ENCODE peak calls at places on chromosome 7, in four cellular contexts. One of them, this sample, is unnamed.

GRCh38 chr7:101913247-101913721 is 95.9 kb downstream of the CUX1 start:
- DNase-seq in caudate nucleus: no peak
- DNase-seq in brain microvascular endothelial cell: no peak
- DNase-seq in OCI-LY7: no peak
- DNase-seq in this sample: no peak

GRCh38 chr7:136857573-136857972 is 10.9 kb upstream of the CHRM2 start:
- DNase-seq in caudate nucleus: no peak
- DNase-seq in OCI-LY7: no peak
- DNase-seq in brain microvascular endothelial cell: peak; percentile 31
- DNase-seq in this sample: no peak

GRCh38 chr7:44724276-44724675 is 24.4 kb upstream of the ZMIZ2 start:
- DNase-seq in brain microvascular endothelial cell: no peak
- DNase-seq in caudate nucleus: no peak
- DNase-seq in OCI-LY7: no peak
- DNase-seq in this sample: no peak

GRCh38 chr7:56092789-56093531 is at the start of gene PHKG1:
- DNase-seq in brain microvascular endothelial cell: peak; percentile 74
- DNase-seq in caudate nucleus: peak; percentile 74
- DNase-seq in OCI-LY7: no peak
- DNase-seq in this sample: peak; percentile 13

GRCh38 chr7:80131675-80132435 is 2.8 kb upstream of the GNAI1 start:
- DNase-seq in brain microvascular endothelial cell: no peak
- DNase-seq in caudate nucleus: no peak
- DNase-seq in OCI-LY7: no peak
- DNase-seq in this sample: no peak

GRCh38 chr7:113392421-113392820 is 274.1 kb upstream of the SMIM30 start:
- DNase-seq in caudate nucleus: no peak
- DNase-seq in OCI-LY7: no peak
- DNase-seq in brain microvascular endothelial cell: no peak
- DNase-seq in this sample: no peak

GRCh38 chr7:117610390-117610789 is 130.6 kb downstream of the CFTR start:
- DNase-seq in caudate nucleus: no peak
- DNase-seq in brain microvascular endothelial cell: no peak
- DNase-seq in OCI-LY7: no peak
- DNase-seq in this sample: no peak

GRCh38 chr7:98911936-98912335 is 33.6 kb downstream of the TRRAP start:
- DNase-seq in brain microvascular endothelial cell: no peak
- DNase-seq in OCI-LY7: no peak
- DNase-seq in caudate nucleus: no peak
- DNase-seq in this sample: no peak

GRCh38 chr7:93053209-93053945 is 64.4 kb downstream of the SAMD9 start:
- DNase-seq in OCI-LY7: no peak
- DNase-seq in brain microvascular endothelial cell: no peak
- DNase-seq in caudate nucleus: no peak
- DNase-seq in this sample: no peak

GRCh38 chr7:66634816-66635215 is 6.1 kb downstream of the KCTD7 start:
- DNase-seq in brain microvascular endothelial cell: no peak
- DNase-seq in caudate nucleus: no peak
- DNase-seq in OCI-LY7: peak; percentile 90
- DNase-seq in this sample: no peak

GRCh38 chr7:50939026-50939425 is 156.3 kb upstream of the GRB10 start:
- DNase-seq in caudate nucleus: no peak
- DNase-seq in OCI-LY7: no peak
- DNase-seq in brain microvascular endothelial cell: peak; percentile 54
- DNase-seq in this sample: no peak

GRCh38 chr7:68929712-68930395 is 668.4 kb upstream of the AUTS2 start:
- DNase-seq in brain microvascular endothelial cell: peak; percentile 22
- DNase-seq in OCI-LY7: no peak
- DNase-seq in caudate nucleus: no peak
- DNase-seq in this sample: no peak

GRCh38 chr7:98228801-98229200 is 17.6 kb downstream of the BHLHA15 start:
- DNase-seq in caudate nucleus: no peak
- DNase-seq in OCI-LY7: no peak
- DNase-seq in brain microvascular endothelial cell: no peak
- DNase-seq in this sample: no peak

GRCh38 chr7:149292101-149292823 is 30.3 kb downstream of the ZNF783 start:
- DNase-seq in OCI-LY7: no peak
- DNase-seq in brain microvascular endothelial cell: peak; percentile 24
- DNase-seq in caudate nucleus: no peak
- DNase-seq in this sample: no peak

GRCh38 chr7:116355423-116355765 is 144.1 kb upstream of the CAV2 start:
- DNase-seq in OCI-LY7: no peak
- DNase-seq in brain microvascular endothelial cell: no peak
- DNase-seq in caudate nucleus: no peak
- DNase-seq in this sample: no peak
- H3K27ac ChIP-seq in OCI-LY7: no peak overlapping the region
- H3K27ac ChIP-seq in brain microvascular endothelial cell: peak overlapping the region; percentile 88
- H3K27ac ChIP-seq in caudate nucleus: no peak overlapping the region
- H3K27ac ChIP-seq in this sample: no peak overlapping the region

GRCh38 chr7:151702961-151703360 is 174.0 kb downstream of the PRKAG2 start:
- DNase-seq in caudate nucleus: no peak
- DNase-seq in brain microvascular endothelial cell: no peak
- DNase-seq in OCI-LY7: no peak
- DNase-seq in this sample: no peak
- H3K27ac ChIP-seq in caudate nucleus: no peak overlapping the region
- H3K27ac ChIP-seq in brain microvascular endothelial cell: no peak overlapping the region
- H3K27ac ChIP-seq in OCI-LY7: no peak overlapping the region
- H3K27ac ChIP-seq in this sample: no peak overlapping the region

GRCh38 chr7:4021413-4021812 is 660.7 kb upstream of the FOXK1 start:
- DNase-seq in caudate nucleus: no peak
- DNase-seq in brain microvascular endothelial cell: no peak
- DNase-seq in OCI-LY7: no peak
- DNase-seq in this sample: no peak

GRCh38 chr7:4024133-4024532 is 658.0 kb upstream of the FOXK1 start:
- DNase-seq in brain microvascular endothelial cell: no peak
- DNase-seq in OCI-LY7: no peak
- DNase-seq in caudate nucleus: no peak
- DNase-seq in this sample: no peak

GRCh38 chr7:4025694-4026615 is 656.1 kb upstream of the FOXK1 start:
- DNase-seq in caudate nucleus: no peak
- DNase-seq in OCI-LY7: no peak
- DNase-seq in brain microvascular endothelial cell: no peak
- DNase-seq in this sample: no peak

GRCh38 chr7:4025211-4025610 is 656.9 kb upstream of the FOXK1 start:
- DNase-seq in brain microvascular endothelial cell: no peak
- DNase-seq in OCI-LY7: no peak
- DNase-seq in caudate nucleus: no peak
- DNase-seq in this sample: no peak

GRCh38 chr7:4023502-4023901 is 658.6 kb upstream of the FOXK1 start:
- DNase-seq in OCI-LY7: no peak
- DNase-seq in brain microvascular endothelial cell: no peak
- DNase-seq in caudate nucleus: no peak
- DNase-seq in this sample: no peak
- H3K27ac ChIP-seq in OCI-LY7: no peak overlapping the region
- H3K27ac ChIP-seq in brain microvascular endothelial cell: no peak overlapping the region
- H3K27ac ChIP-seq in caudate nucleus: no peak overlapping the region
- H3K27ac ChIP-seq in this sample: no peak overlapping the region

GRCh38 chr7:34137176-34137575 is 231.8 kb downstream of the BMPER start:
- DNase-seq in brain microvascular endothelial cell: no peak
- DNase-seq in caudate nucleus: no peak
- DNase-seq in OCI-LY7: no peak
- DNase-seq in this sample: no peak
- H3K27ac ChIP-seq in brain microvascular endothelial cell: no peak overlapping the region
- H3K27ac ChIP-seq in caudate nucleus: no peak overlapping the region
- H3K27ac ChIP-seq in OCI-LY7: no peak overlapping the region
- H3K27ac ChIP-seq in this sample: no peak overlapping the region

DNA sequence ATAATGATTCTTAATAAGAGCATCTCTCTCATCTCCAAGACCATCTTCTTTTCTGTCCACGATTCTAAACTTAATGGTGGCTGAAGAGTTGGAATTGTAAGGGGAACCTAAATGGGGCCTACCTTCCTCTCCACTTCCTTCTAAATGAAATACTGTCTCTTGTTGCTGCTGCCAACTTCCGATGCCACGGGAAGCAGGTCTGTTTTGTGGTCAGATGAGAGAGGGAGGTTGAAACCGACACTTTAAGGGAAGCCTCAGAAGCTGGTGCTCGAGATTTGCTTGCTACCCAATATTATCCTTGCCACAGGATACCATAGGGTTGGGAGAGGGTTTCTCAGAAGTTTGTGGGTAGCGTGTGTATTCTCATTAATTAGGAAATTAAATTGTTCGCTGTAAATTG is 464.1 kb downstream of the SUGCT start:
- DNase-seq in OCI-LY7: no peak
- DNase-seq in brain microvascular endothelial cell: no peak
- DNase-seq in caudate nucleus: no peak
- DNase-seq in this sample: no peak
- H3K27ac ChIP-seq in OCI-LY7: no peak overlapping the region
- H3K27ac ChIP-seq in brain microvascular endothelial cell: no peak overlapping the region
- H3K27ac ChIP-seq in caudate nucleus: no peak overlapping the region
- H3K27ac ChIP-seq in this sample: no peak overlapping the region

GRCh38 chr7:139772115-139772514 is 5.7 kb downstream of the HIPK2 start:
- DNase-seq in caudate nucleus: no peak
- DNase-seq in OCI-LY7: no peak
- DNase-seq in brain microvascular endothelial cell: no peak
- DNase-seq in this sample: no peak
- H3K27ac ChIP-seq in caudate nucleus: peak overlapping the region; percentile 22
- H3K27ac ChIP-seq in OCI-LY7: no peak overlapping the region
- H3K27ac ChIP-seq in brain microvascular endothelial cell: peak overlapping the region; percentile 93
- H3K27ac ChIP-seq in this sample: no peak overlapping the region

GRCh38 chr7:27104244-27105149 is 2.0 kb upstream of the HOXA2 start:
- DNase-seq in OCI-LY7: no peak
- DNase-seq in brain microvascular endothelial cell: no peak
- DNase-seq in caudate nucleus: no peak
- DNase-seq in this sample: no peak

GRCh38 chr7:27103489-27104226 is 1.2 kb upstream of the HOXA2 start:
- DNase-seq in caudate nucleus: no peak
- DNase-seq in OCI-LY7: no peak
- DNase-seq in brain microvascular endothelial cell: no peak
- DNase-seq in this sample: no peak

GRCh38 chr7:27101188-27101905 is 1.1 kb downstream of the HOXA2 start:
- DNase-seq in caudate nucleus: no peak
- DNase-seq in brain microvascular endothelial cell: no peak
- DNase-seq in OCI-LY7: no peak
- DNase-seq in this sample: no peak

GRCh38 chr7:27101906-27102577 is 441 bp downstream of the HOXA2 start:
- DNase-seq in brain microvascular endothelial cell: no peak
- DNase-seq in caudate nucleus: no peak
- DNase-seq in OCI-LY7: no peak
- DNase-seq in this sample: no peak

GRCh38 chr7:27102578-27103442 is at the start of gene HOXA2:
- DNase-seq in caudate nucleus: no peak
- DNase-seq in brain microvascular endothelial cell: no peak
- DNase-seq in OCI-LY7: no peak
- DNase-seq in this sample: no peak
- H3K27ac ChIP-seq in caudate nucleus: no peak within 1 kb of the TSS
- H3K27ac ChIP-seq in brain microvascular endothelial cell: no peak within 1 kb of the TSS
- H3K27ac ChIP-seq in OCI-LY7: no peak within 1 kb of the TSS
- H3K27ac ChIP-seq in this sample: no peak within 1 kb of the TSS

GRCh38 chr7:32587431-32587948 is 92.2 kb downstream of the AVL9 start:
- DNase-seq in OCI-LY7: no peak
- DNase-seq in caudate nucleus: no peak
- DNase-seq in brain microvascular endothelial cell: peak; percentile 90
- DNase-seq in this sample: no peak

GRCh38 chr7:32582036-32582435 is 86.7 kb downstream of the AVL9 start:
- DNase-seq in caudate nucleus: no peak
- DNase-seq in OCI-LY7: no peak
- DNase-seq in brain microvascular endothelial cell: no peak
- DNase-seq in this sample: no peak

GRCh38 chr7:32583791-32584190 is 88.5 kb downstream of the AVL9 start:
- DNase-seq in brain microvascular endothelial cell: peak; percentile 68
- DNase-seq in caudate nucleus: no peak
- DNase-seq in OCI-LY7: no peak
- DNase-seq in this sample: no peak

GRCh38 chr7:32588657-32589056 is 93.4 kb downstream of the AVL9 start:
- DNase-seq in OCI-LY7: no peak
- DNase-seq in caudate nucleus: no peak
- DNase-seq in brain microvascular endothelial cell: peak; percentile 73
- DNase-seq in this sample: no peak

GRCh38 chr7:32586291-32587221 is 91.3 kb downstream of the AVL9 start:
- DNase-seq in OCI-LY7: no peak
- DNase-seq in brain microvascular endothelial cell: peak; percentile 96
- DNase-seq in caudate nucleus: no peak
- DNase-seq in this sample: no peak
- H3K27ac ChIP-seq in OCI-LY7: no peak overlapping the region
- H3K27ac ChIP-seq in brain microvascular endothelial cell: peak overlapping the region; percentile 87
- H3K27ac ChIP-seq in caudate nucleus: peak overlapping the region; percentile 61
- H3K27ac ChIP-seq in this sample: no peak overlapping the region

DNA sequence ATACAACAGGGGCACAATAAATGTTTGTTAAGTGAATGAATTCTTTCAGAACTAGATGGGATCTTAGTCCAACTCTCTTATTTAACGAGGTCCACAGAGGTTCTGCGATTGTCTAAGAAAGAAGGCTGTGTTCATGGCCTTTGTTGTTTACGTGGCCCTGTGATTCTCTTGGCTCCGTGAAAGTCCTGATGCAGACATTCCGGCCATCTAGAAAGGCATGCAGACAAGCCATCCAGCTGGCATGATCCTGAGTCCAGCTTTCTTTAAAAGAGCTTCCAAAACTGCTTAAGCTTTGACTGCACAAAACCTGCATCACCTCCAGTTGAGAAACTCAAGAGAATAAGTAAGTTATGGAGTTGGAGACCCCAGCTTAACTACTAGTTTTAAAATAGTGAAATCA is 26.0 kb downstream of the EGFR start:
- DNase-seq in brain microvascular endothelial cell: no peak
- DNase-seq in OCI-LY7: no peak
- DNase-seq in caudate nucleus: no peak
- DNase-seq in this sample: no peak
- H3K27ac ChIP-seq in brain microvascular endothelial cell: no peak overlapping the region
- H3K27ac ChIP-seq in OCI-LY7: no peak overlapping the region
- H3K27ac ChIP-seq in caudate nucleus: no peak overlapping the region
- H3K27ac ChIP-seq in this sample: no peak overlapping the region